ENCODE peak calls at places on chromosomes 11 and 22, in seven cellular contexts. Y is B cell, O is lower lobe of right lung, E is esophagus squamous epithelium, G is astrocyte of the spinal cord, P is MM.1S, L is BJ. W is an unnamed sample.

GRCh38 chr22:33049125-33049729 is 9.0 kb downstream of the SYN3 start:
- DNase-seq in O (peak; percentile 67), L (peak; percentile 4), E (no peak), G (peak; percentile 53), Y (peak; percentile 75), P (peak; percentile 55), W (peak; percentile 75)

GRCh38 chr11:2436521-2437031 is 7.7 kb downstream of the TRPM5 start:
- DNase-seq in P (no peak), O (peak; percentile 30), E (no peak), G (no peak), L (no peak), Y (no peak), W (no peak)

GRCh38 chr11:6721343-6721742 is 38.2 kb upstream of the MRPL17 start:
- DNase-seq in Y (no peak), E (no peak), G (no peak), P (no peak), O (no peak), L (no peak), W (no peak)

GRCh38 chr11:84958295-84958694 is 668.8 kb downstream of the DLG2 start:
- DNase-seq in P (no peak), O (no peak), Y (no peak), G (no peak), L (no peak), E (no peak), W (no peak)

GRCh38 chr11:70583781-70584218 is 185.5 kb downstream of the CTTN start:
- DNase-seq in G (no peak), P (no peak), L (no peak), Y (no peak), O (peak; percentile 34), E (no peak), W (no peak)

GRCh38 chr11:83047515-83048225 is 24.0 kb downstream of the RAB30 start:
- DNase-seq in P (no peak), E (no peak), G (peak; percentile 43), L (no peak), O (no peak), Y (no peak), W (no peak)

GRCh38 chr11:105100206-105100605 is 39.4 kb downstream of the CARD18 start:
- DNase-seq in O (no peak), P (no peak), E (no peak), Y (no peak), G (no peak), L (no peak), W (no peak)

GRCh38 chr11:45704635-45705034 is 39.2 kb upstream of the CHST1 start:
- DNase-seq in L (no peak), O (no peak), Y (no peak), G (no peak), E (no peak), P (no peak), W (no peak)

GRCh38 chr11:47448566-47449427 is at the start of gene RAPSN:
- DNase-seq in P (no peak), Y (no peak), E (no peak), G (no peak), L (no peak), O (no peak), W (no peak)

GRCh38 chr22:27747396-27748256 is 53.9 kb downstream of the MN1 start:
- DNase-seq in O (no peak), G (no peak), E (no peak), L (no peak), P (no peak), Y (no peak), W (no peak)

GRCh38 chr22:29555065-29555644 is 1.6 kb upstream of the THOC5 start:
- DNase-seq in E (no peak), Y (no peak), L (peak; percentile 2), G (no peak), O (no peak), P (no peak), W (no peak)

GRCh38 chr11:68256331-68256741 is 15.4 kb downstream of the C11orf24 start:
- DNase-seq in G (peak; percentile 67), L (no peak), P (no peak), E (no peak), Y (no peak), O (no peak), W (no peak)

GRCh38 chr22:38718414-38718813 is 12.7 kb downstream of the GTPBP1 start:
- DNase-seq in Y (no peak), P (no peak), E (no peak), G (peak; percentile 65), L (no peak), O (peak; percentile 73), W (no peak)
- TF ChIP-seq CTCF in Y (no peak), P (no peak), E (peak; percentile 90), G (peak; percentile 69), L (peak; percentile 76), O (peak; percentile 56), W (no peak)

GRCh38 chr11:62208785-62209144 is 292 bp downstream of the SCGB2A1 start:
- DNase-seq in G (no peak), Y (no peak), E (no peak), L (no peak), P (no peak), O (no peak), W (no peak)
- TF ChIP-seq CTCF in G (no peak), Y (no peak), E (no peak), L (no peak), P (no peak), O (no peak), W (no peak)

GRCh38 chr22:17105143-17106129 is 15.7 kb downstream of the TMEM121B start:
- DNase-seq in G (no peak), E (no peak), O (no peak), L (no peak), P (no peak), Y (peak; percentile 16), W (no peak)

GRCh38 chr22:17106161-17106784 is 14.9 kb downstream of the TMEM121B start:
- DNase-seq in G (no peak), Y (peak; percentile 23), E (no peak), L (no peak), P (no peak), O (no peak), W (no peak)

GRCh38 chr22:17108256-17109112 is 12.7 kb downstream of the TMEM121B start:
- DNase-seq in P (no peak), L (no peak), Y (peak; percentile 33), G (no peak), O (no peak), E (no peak), W (no peak)

GRCh38 chr22:17107547-17107810 is 13.7 kb downstream of the TMEM121B start:
- DNase-seq in G (no peak), E (no peak), O (no peak), L (no peak), Y (no peak), P (no peak), W (no peak)

DNA sequence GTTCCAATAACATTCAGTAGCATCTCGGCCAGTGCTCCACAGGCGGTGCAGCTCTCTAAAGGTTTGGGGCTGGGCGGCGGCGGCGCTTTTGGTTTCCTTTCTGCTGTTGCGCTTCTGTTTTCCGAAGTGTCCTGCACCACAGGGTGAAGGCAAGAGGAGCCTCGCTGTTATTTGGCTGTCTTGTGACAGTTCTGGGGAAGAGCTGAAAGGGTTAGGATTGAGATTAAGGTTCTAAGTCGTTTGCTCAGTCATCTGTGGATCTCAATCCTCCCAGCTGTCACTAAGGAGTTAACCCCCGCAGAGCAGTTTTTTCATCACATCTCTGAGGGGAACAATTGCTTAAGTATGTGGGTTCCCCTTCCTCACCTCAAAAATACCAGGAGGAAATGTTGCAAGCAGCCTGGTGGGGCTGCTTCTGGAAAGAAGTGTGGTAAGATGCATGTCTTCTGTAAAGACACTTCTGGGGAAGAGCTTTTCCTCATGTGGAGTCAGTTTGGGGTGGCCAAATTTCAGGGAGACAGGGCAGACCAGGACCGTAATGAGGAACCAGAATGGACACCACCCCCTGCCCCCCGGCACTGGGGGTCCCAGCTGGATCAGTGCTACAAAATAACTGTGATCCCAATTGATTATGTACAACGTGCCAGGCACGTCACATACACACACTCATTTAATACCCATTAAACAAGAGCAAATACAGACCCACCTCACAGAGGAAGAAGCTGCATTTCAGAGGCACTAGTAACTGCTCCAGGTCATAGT is 14.2 kb downstream of the TMEM121B start:
- DNase-seq in L (no peak), E (no peak), P (no peak), Y (peak; percentile 40), O (peak; percentile 63), G (no peak), W (no peak)
- TF ChIP-seq CTCF in L (no peak), E (no peak), P (no peak), Y (no peak), O (no peak), G (no peak), W (no peak)

GRCh38 chr22:43848366-43849171 is 13.7 kb downstream of the SULT4A1 start:
- DNase-seq in G (peak; percentile 27), L (no peak), Y (no peak), O (no peak), P (no peak), E (no peak), W (no peak)
- TF ChIP-seq CTCF in G (peak; percentile 68), L (peak; percentile 54), Y (no peak), O (no peak), P (peak; percentile 39), E (no peak), W (peak; percentile 33)

GRCh38 chr11:115740365-115740764 is 236.2 kb upstream of the CADM1 start:
- DNase-seq in O (no peak), P (no peak), E (no peak), L (no peak), Y (no peak), G (no peak), W (no peak)

GRCh38 chr11:115739121-115739520 is 234.9 kb upstream of the CADM1 start:
- DNase-seq in Y (no peak), G (no peak), L (no peak), P (no peak), E (no peak), O (no peak), W (no peak)

GRCh38 chr11:115737875-115738274 is 233.7 kb upstream of the CADM1 start:
- DNase-seq in Y (no peak), P (no peak), L (no peak), E (no peak), G (no peak), O (no peak), W (no peak)

GRCh38 chr11:115739878-115740277 is 235.7 kb upstream of the CADM1 start:
- DNase-seq in G (no peak), E (no peak), P (no peak), L (no peak), Y (no peak), O (no peak), W (no peak)

GRCh38 chr11:115736146-115736545 is 231.9 kb upstream of the CADM1 start:
- DNase-seq in P (no peak), E (no peak), G (no peak), L (no peak), O (no peak), Y (no peak), W (no peak)
- TF ChIP-seq CTCF in P (no peak), E (no peak), G (no peak), L (no peak), O (no peak), Y (no peak), W (no peak)

GRCh38 chr22:20084547-20085413 is 4.7 kb downstream of the DGCR8 start:
- DNase-seq in E (no peak), Y (no peak), G (no peak), L (no peak), O (peak; percentile 45), P (no peak), W (no peak)
- TF ChIP-seq CTCF in E (no peak), Y (peak; percentile 11), G (peak; percentile 40), L (peak; percentile 37), O (no peak), P (peak; percentile 34), W (peak; percentile 46)

DNA sequence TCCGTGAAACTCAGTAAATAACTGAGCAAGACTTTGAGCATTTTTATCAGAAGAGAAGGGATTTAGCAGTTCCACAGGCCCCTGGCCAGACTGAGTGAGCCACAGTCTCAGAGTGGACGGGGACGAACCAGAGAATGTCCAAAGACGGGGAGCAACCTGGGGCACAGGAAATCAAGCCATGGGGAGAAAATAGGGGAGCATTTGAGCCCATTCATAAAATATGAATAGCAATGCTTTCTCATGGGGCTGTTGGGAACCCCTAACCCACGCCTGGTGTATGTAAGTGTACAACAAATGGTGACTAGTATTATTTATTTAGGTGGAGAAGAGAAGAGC is 3.6 kb upstream of the VSIG10L2 start:
- DNase-seq in O (no peak), E (no peak), L (no peak), Y (no peak), P (no peak), G (no peak), W (no peak)
- TF ChIP-seq CTCF in O (no peak), E (no peak), L (no peak), Y (no peak), P (no peak), G (no peak), W (no peak)

W was measured in GM13977.